ENCODE peak calls at places on chromosomes 6 and 20, in four cellular contexts. A, Y, H and O are unnamed samples.
A peak's percentile ranks its signal among the peaks of the same experiment; 100 is the strongest.

GRCh38 chr6:125789576-125790402 is 971 bp upstream of the NCOA7 start:
- DNase-seq in Y (peak; percentile 90), H (peak; percentile 66), A (peak; percentile 74), O (no peak)

GRCh38 chr6:147911686-147912085 is 403.2 kb downstream of the SAMD5 start:
- DNase-seq in A (no peak), H (no peak), Y (no peak), O (no peak)

GRCh38 chr20:25859649-25860530 is 163.2 kb upstream of the ZNF337 start:
- DNase-seq in A (no peak), H (peak; percentile 94), Y (no peak), O (no peak)

GRCh38 chr6:90454835-90455427 is 131.9 kb downstream of the MAP3K7 start:
- DNase-seq in H (no peak), A (no peak), Y (no peak), O (no peak)

GRCh38 chr6:105839266-105839665 is 246.9 kb upstream of the PRDM1 start:
- DNase-seq in Y (no peak), A (no peak), H (no peak), O (no peak)

GRCh38 chr6:1625926-1626413 is 16.3 kb downstream of the FOXC1 start:
- DNase-seq in H (no peak), A (no peak), Y (no peak), O (no peak)

GRCh38 chr6:33785766-33786165 is 3.2 kb downstream of the LEMD2 start:
- DNase-seq in H (no peak), Y (no peak), A (no peak), O (no peak)

GRCh38 chr6:5728726-5729434 is 277.8 kb downstream of the NRN1 start:
- DNase-seq in H (no peak), Y (peak; percentile 97), A (peak; percentile 60), O (no peak)

GRCh38 chr20:53805895-53806384 is 212.3 kb upstream of the ZNF217 start:
- DNase-seq in A (no peak), Y (no peak), H (no peak), O (no peak)

GRCh38 chr6:35048031-35048613 is 93.0 kb downstream of the TCP11 start:
- DNase-seq in Y (no peak), H (no peak), A (no peak), O (no peak)

GRCh38 chr6:106226676-106227075 is 98.9 kb downstream of the ATG5 start:
- DNase-seq in Y (no peak), A (no peak), H (no peak), O (no peak)

GRCh38 chr20:50003253-50003656 is 20.5 kb downstream of the SNAI1 start:
- DNase-seq in H (no peak), A (no peak), Y (no peak), O (no peak)